ENCODE peak calls at places on chromosomes 1 and 21, in six cellular contexts. Y, A, O, D, Z and T are unnamed samples.

GRCh38 chr1:88327391-88328267 is 356.4 kb upstream of the PKN2 start:
- DNase-seq in Y (no peak), A (peak), O (no peak), D (no peak), Z (no peak), T (no peak)

GRCh38 chr1:118985611-118986290 is 2.4 kb downstream of the TBX15 start:
- DNase-seq in Y (no peak), A (no peak), O (no peak), D (no peak), Z (no peak), T (no peak)

GRCh38 chr21:45129231-45129923 is 55.0 kb downstream of the ADARB1 start:
- DNase-seq in Y (no peak), A (no peak), O (no peak), D (no peak), Z (no peak), T (no peak)

GRCh38 chr1:166167395-166167922 is 658 bp upstream of the FAM78B start:
- DNase-seq in Y (no peak), A (no peak), O (no peak), D (no peak), Z (no peak), T (no peak)

GRCh38 chr1:206753141-206753540 is 17.4 kb upstream of the IL19 start:
- DNase-seq in Y (no peak), A (peak), O (no peak), D (no peak), Z (no peak), T (no peak)

GRCh38 chr1:40820251-40820797 is 36.7 kb downstream of the KCNQ4 start:
- DNase-seq in Y (no peak), A (no peak), O (no peak), D (no peak), Z (no peak), T (no peak)

GRCh38 chr1:228308085-228308601 is 98.5 kb downstream of the TRIM11 start:
- DNase-seq in Y (no peak), A (no peak), O (peak), D (no peak), Z (no peak), T (no peak)

GRCh38 chr21:44969965-44970755 is 30.3 kb downstream of the SLX9 start:
- DNase-seq in Y (no peak), A (peak), O (no peak), D (no peak), Z (no peak), T (no peak)

GRCh38 chr1:226737819-226738420 is 1.2 kb downstream of the ITPKB start:
- DNase-seq in Y (peak), A (peak), O (peak), D (peak), Z (peak), T (peak)

GRCh38 chr1:30761312-30762151 is 4.0 kb upstream of the LAPTM5 start:
- DNase-seq in Y (no peak), A (no peak), O (no peak), D (no peak), Z (no peak), T (no peak)

GRCh38 chr21:32727478-32727727 is 410 bp downstream of the SYNJ1 start:
- DNase-seq in Y (no peak), A (no peak), O (no peak), D (no peak), Z (peak), T (peak)

GRCh38 chr1:18581420-18581880 is 49.2 kb upstream of the PAX7 start:
- DNase-seq in Y (peak), A (no peak), O (no peak), D (peak), Z (no peak), T (peak)

GRCh38 chr1:199298825-199299224 is 660.0 kb downstream of the PTPRC start:
- DNase-seq in Y (no peak), A (no peak), O (no peak), D (no peak), Z (no peak), T (no peak)

GRCh38 chr1:193321242-193321842 is 134.9 kb upstream of the B3GALT2 start:
- DNase-seq in Y (no peak), A (peak), O (no peak), D (no peak), Z (no peak), T (no peak)

GRCh38 chr21:44867464-44867863 is 6.0 kb downstream of the PTTG1IP start:
- DNase-seq in Y (no peak), A (no peak), O (no peak), D (no peak), Z (peak), T (no peak)

GRCh38 chr1:216464489-216464888 is 41.2 kb upstream of the USH2A start:
- DNase-seq in Y (no peak), A (peak), O (no peak), D (no peak), Z (no peak), T (no peak)

GRCh38 chr1:100441651-100442050 is 89.3 kb downstream of the CDC14A start:
- DNase-seq in Y (peak), A (no peak), O (no peak), D (no peak), Z (no peak), T (no peak)

GRCh38 chr21:15054089-15054488 is 10.7 kb downstream of the NRIP1 start:
- DNase-seq in Y (no peak), A (no peak), O (no peak), D (no peak), Z (no peak), T (no peak)

GRCh38 chr1:19384113-19384512 is 72.0 kb downstream of the SLC66A1 start:
- DNase-seq in Y (no peak), A (peak), O (no peak), D (no peak), Z (no peak), T (no peak)

GRCh38 chr1:59638172-59638800 is 176.5 kb upstream of the HOOK1 start:
- DNase-seq in Y (no peak), A (peak), O (no peak), D (no peak), Z (no peak), T (no peak)

GRCh38 chr1:56617141-56617540 is 28.0 kb upstream of the PRKAA2 start:
- DNase-seq in Y (no peak), A (peak), O (no peak), D (no peak), Z (no peak), T (no peak)

GRCh38 chr1:164785841-164786534 is 227.0 kb downstream of the PBX1 start:
- DNase-seq in Y (no peak), A (no peak), O (no peak), D (no peak), Z (no peak), T (no peak)

GRCh38 chr1:162022626-162023025 is 1.0 kb downstream of the OLFML2B start:
- DNase-seq in Y (no peak), A (no peak), O (no peak), D (no peak), Z (no peak), T (no peak)

GRCh38 chr1:12327566-12327965 is 97.7 kb downstream of the VPS13D start:
- DNase-seq in Y (no peak), A (no peak), O (no peak), D (no peak), Z (no peak), T (no peak)

GRCh38 chr1:8687539-8687938 is 129.9 kb downstream of the RERE start:
- DNase-seq in Y (no peak), A (no peak), O (no peak), D (no peak), Z (no peak), T (no peak)

GRCh38 chr1:47844556-47844950 is 152.6 kb downstream of the TRABD2B start:
- DNase-seq in Y (no peak), A (no peak), O (no peak), D (no peak), Z (no peak), T (no peak)

GRCh38 chr1:38727629-38728175 is 131.9 kb downstream of the RRAGC start:
- DNase-seq in Y (no peak), A (no peak), O (no peak), D (no peak), Z (no peak), T (no peak)

GRCh38 chr1:112196731-112197130 is 199.3 kb upstream of the CTTNBP2NL start:
- DNase-seq in Y (no peak), A (no peak), O (no peak), D (no peak), Z (no peak), T (no peak)

GRCh38 chr1:7538849-7539771 is 232.0 kb upstream of the VAMP3 start:
- DNase-seq in Y (no peak), A (no peak), O (peak), D (no peak), Z (no peak), T (no peak)

GRCh38 chr1:228087771-228088251 is 5.3 kb downstream of the ARF1 start:
- DNase-seq in Y (no peak), A (peak), O (no peak), D (no peak), Z (no peak), T (no peak)

GRCh38 chr21:46215436-46216131 is 13.0 kb downstream of the LSS start:
- DNase-seq in Y (no peak), A (no peak), O (peak), D (no peak), Z (peak), T (no peak)

GRCh38 chr1:87154351-87154750 is 174.3 kb upstream of the LMO4 start:
- DNase-seq in Y (no peak), A (no peak), O (no peak), D (no peak), Z (no peak), T (no peak)

GRCh38 chr1:99397029-99397428 is 132.7 kb downstream of the PLPPR4 start:
- DNase-seq in Y (no peak), A (peak), O (no peak), D (no peak), Z (no peak), T (no peak)

GRCh38 chr1:212607206-212607923 is 1.2 kb upstream of the ATF3 start:
- DNase-seq in Y (peak), A (no peak), O (peak), D (no peak), Z (peak), T (peak)

GRCh38 chr1:157377216-157377821 is 175.0 kb downstream of the FCRL5 start:
- DNase-seq in Y (no peak), A (peak), O (no peak), D (no peak), Z (no peak), T (peak)

GRCh38 chr1:108609483-108610066 is 49.7 kb downstream of the EEIG2 start:
- DNase-seq in Y (no peak), A (no peak), O (no peak), D (no peak), Z (no peak), T (no peak)

GRCh38 chr1:156862602-156863599 is 2.2 kb downstream of the NTRK1 start:
- DNase-seq in Y (no peak), A (no peak), O (no peak), D (no peak), Z (no peak), T (no peak)

GRCh38 chr1:28720376-28720775 is 16.4 kb upstream of the YTHDF2 start:
- DNase-seq in Y (no peak), A (no peak), O (no peak), D (no peak), Z (no peak), T (no peak)

GRCh38 chr1:26164036-26164927 is 4.5 kb downstream of the C1orf232 start:
- DNase-seq in Y (peak), A (no peak), O (peak), D (no peak), Z (no peak), T (no peak)

GRCh38 chr1:66731462-66731861 is 20.8 kb upstream of the DYNLT5 start:
- DNase-seq in Y (no peak), A (no peak), O (no peak), D (no peak), Z (no peak), T (no peak)

GRCh38 chr1:84267476-84267875 is 34.0 kb upstream of the SAMD13 start:
- DNase-seq in Y (no peak), A (no peak), O (no peak), D (no peak), Z (no peak), T (no peak)
- H3K27ac ChIP-seq in Y (no peak), A (no peak), O (no peak), D (no peak), Z (no peak), T (no peak)

DNA sequence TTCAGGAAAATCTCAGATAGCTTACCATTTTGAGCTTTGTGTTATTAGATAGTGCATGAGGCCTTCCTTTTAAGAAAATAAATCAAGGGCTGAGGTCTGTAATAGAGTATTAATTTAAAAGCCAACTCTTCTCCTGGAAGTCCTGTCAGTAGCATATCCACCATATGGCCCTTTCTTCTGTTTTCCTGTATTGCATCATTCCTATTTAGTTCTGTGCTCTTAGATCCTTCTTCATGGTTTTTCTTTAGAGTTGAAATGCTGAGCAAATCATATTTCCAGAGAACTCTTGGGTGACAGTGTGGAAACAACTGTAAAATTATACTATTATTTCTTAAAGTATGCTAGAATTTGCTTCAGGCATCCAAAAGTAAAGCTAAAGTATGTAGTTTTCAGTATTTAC is 91.7 kb downstream of the TTC3 start:
- DNase-seq in Y (no peak), A (no peak), O (no peak), D (no peak), Z (no peak), T (no peak)
- H3K27ac ChIP-seq in Y (no peak), A (no peak), O (no peak), D (no peak), Z (no peak), T (no peak)

DNA sequence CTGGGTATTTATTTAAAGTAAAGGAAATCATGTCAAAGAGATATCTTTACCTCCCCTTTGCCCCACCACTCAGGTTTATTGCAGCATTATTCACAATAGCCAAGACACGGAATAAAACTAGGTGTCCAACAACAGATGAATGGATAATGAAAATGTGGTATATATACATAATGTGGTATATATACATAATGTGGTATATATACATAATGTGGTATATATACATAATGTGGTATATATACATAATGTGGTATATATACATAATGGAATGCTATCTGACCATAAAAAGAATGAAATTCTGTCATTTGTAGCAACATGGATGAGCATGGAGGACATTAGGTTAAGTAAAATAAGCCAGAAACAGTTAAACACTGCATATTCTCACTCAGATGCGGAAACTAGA is 262.6 kb upstream of the PLXNA2 start:
- DNase-seq in Y (no peak), A (no peak), O (no peak), D (no peak), Z (no peak), T (no peak)
- H3K27ac ChIP-seq in Y (no peak), A (no peak), O (no peak), D (no peak), Z (no peak), T (no peak)

GRCh38 chr1:246181244-246181643 is 325.8 kb downstream of the SMYD3 start:
- DNase-seq in Y (no peak), A (no peak), O (no peak), D (no peak), Z (no peak), T (no peak)
- H3K27ac ChIP-seq in Y (no peak), A (no peak), O (peak), D (no peak), Z (no peak), T (no peak)

DNA sequence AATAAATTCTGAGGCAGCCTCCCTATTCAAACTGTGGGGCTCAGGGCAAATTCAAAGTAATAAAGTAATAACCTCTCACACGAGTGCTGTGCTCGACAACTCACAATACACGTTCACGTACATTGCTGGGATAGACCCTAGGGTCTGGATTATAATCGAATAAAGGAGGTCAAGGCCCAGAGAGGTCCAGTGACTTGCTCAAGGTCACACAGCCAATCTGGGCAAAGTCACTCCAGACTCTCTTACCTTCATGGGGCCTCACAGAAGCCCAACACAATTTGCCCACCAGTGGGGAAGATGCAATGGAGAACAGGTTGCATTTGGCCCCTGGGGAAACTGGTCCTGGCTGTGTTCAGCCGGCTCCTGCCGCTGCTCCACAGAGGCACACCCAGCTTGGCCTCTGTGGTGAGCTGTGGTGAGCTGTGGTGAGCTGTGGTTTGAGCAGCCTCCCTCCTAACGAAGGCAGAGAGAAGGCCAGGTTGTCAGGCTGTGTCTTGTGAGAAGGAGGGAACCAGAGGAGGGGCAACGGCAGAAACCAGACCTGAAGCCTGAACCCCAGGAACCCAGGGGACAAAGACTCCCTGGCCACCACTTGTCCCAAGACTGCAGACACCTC is 35.1 kb downstream of the NUAK2 start:
- DNase-seq in Y (peak), A (peak), O (peak), D (no peak), Z (no peak), T (no peak)
- H3K27ac ChIP-seq in Y (peak), A (peak), O (peak), D (peak), Z (no peak), T (no peak)